ENCODE peak calls at places on chromosomes 6 and 20, in six cellular contexts. L is H1, U is K562, M is HepG2, D is GM12878, W is GM23338. Q is an unnamed sample.

GRCh38 chr20:17469631-17470030 is 61.5 kb downstream of the BFSP1 start:
- DNase-seq in M (no peak), W (no peak), L (no peak), D (no peak), U (no peak), Q (no peak)

GRCh38 chr6:130223508-130223907 is 757 bp upstream of the SAMD3 start:
- DNase-seq in U (no peak), L (no peak), D (peak; percentile 65), M (no peak), W (peak; percentile 18), Q (no peak)

GRCh38 chr20:56875052-56875663 is 246.1 kb downstream of the TFAP2C start:
- DNase-seq in U (no peak), W (no peak), L (no peak), D (no peak), M (no peak), Q (peak; percentile 30)

GRCh38 chr20:64139200-64140081 is 24.8 kb upstream of the MYT1 start:
- DNase-seq in L (no peak), M (no peak), D (no peak), U (no peak), W (no peak), Q (peak; percentile 10)

GRCh38 chr20:8094415-8094818 is 37.6 kb upstream of the PLCB1 start:
- DNase-seq in W (no peak), M (no peak), L (no peak), D (no peak), U (no peak), Q (no peak)

GRCh38 chr6:134446228-134446848 is 128.4 kb upstream of the SGK1 start:
- DNase-seq in L (no peak), D (no peak), U (no peak), M (no peak), W (no peak), Q (no peak)

GRCh38 chr20:20014659-20015058 is 2.5 kb upstream of the NAA20 start:
- DNase-seq in W (peak; percentile 37), L (no peak), U (no peak), D (no peak), M (no peak), Q (no peak)

GRCh38 chr20:63151554-63152321 is 64.2 kb downstream of the YTHDF1 start:
- DNase-seq in L (no peak), U (no peak), M (no peak), D (no peak), W (no peak), Q (no peak)

GRCh38 chr6:21908117-21908848 is 314.7 kb downstream of the SOX4 start:
- DNase-seq in M (no peak), D (no peak), W (peak; percentile 77), L (no peak), U (no peak), Q (no peak)

GRCh38 chr20:60063739-60064138 is 105.5 kb downstream of the CDH26 start:
- DNase-seq in D (no peak), M (no peak), W (no peak), U (no peak), L (no peak), Q (no peak)
- TF ChIP-seq CREB1 in D (no peak), M (no peak), W (no peak), U (no peak), L (no peak), Q (no peak)

GRCh38 chr20:3244613-3245012 is 5.6 kb upstream of the SLC4A11 start:
- DNase-seq in U (no peak), D (no peak), M (no peak), W (no peak), L (no peak), Q (no peak)
- TF ChIP-seq CREB1 in U (no peak), D (no peak), M (no peak), W (no peak), L (no peak), Q (no peak)

DNA sequence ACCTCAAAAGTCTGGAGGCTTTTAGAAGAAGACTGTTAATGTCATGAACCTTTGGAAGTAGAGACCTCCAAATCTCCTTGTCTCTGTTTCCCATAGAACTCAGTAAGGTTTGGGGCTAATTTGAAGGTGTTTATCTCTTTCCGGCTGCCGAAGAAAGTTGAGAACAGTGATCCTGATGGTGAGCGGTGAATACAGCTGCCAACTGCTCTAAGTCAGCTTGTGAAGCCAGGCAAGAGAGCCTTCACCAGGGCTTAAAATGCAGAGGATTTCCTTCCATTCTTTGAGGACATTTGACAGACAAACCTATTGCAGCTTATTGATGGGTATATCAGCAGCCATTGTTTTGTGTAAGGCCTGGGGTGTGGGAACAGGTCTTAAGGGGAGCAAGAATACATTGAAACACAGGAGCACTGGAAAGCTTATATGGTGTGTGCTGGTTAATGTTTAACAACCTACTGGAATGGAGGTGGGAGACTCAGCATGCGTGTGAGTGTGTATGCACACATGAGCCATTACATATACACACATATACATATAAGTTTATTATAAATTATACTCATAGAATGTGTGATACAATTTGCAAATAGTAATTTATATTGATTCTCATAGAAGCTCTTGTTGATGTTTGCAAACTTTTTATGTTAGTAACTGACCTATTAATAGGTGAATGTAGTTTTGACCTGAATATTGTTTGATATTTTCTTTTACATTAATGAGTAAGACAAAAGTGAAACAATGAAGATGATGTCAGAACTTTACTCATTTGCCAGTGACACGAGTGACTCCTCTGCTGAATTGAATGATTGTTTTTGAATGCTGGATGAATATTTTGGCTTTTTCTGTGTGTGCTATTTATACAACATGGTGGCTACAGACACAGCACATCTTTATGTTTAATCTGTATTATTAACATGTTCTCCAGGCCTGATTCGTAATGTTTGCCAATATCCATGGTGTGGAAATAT is 18.1 kb downstream of the PLEKHG1 start:
- DNase-seq in U (no peak), L (no peak), M (no peak), W (no peak), D (no peak), Q (no peak)
- TF ChIP-seq CREB1 in U (no peak), L (no peak), M (no peak), W (no peak), D (no peak), Q (no peak)

DNA sequence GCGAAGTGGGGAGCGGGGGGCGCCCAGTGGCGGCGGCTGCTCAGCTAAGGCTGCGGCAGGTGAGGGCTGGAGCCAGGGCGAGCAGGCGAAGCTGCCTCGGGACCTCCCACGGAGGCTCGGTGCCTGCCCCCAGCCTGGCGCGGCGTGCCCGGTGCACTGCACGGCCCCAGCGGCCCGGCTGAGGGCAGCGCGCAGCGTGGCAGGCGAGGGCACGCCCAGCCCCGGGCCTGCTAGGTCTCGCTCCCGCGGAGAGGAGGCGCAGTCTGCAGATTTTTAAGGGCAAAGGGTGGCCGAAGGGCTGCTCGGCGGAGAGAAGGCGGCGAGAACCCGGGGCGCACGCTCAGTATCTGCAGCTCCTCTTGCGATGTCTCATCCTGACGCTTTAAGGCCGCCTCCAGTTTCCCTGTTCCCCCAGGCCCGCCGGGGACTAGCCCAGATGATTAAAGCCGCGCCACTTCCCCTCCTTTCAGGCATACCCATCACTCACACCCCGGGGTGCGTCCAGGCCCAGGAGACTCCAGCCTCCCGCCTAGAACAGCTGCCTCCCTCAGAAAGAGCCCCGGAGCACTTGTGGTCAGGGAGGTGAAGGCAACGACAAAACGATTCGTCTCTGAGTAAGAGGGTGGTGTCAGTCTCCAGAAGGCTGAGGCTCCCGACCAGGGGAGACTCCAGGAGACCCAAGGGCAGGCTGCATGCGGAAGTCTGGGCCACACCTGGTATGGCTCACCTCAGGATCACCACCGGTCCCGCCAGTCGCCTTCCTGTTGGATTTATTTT is at the start of gene FERMT1:
- DNase-seq in D (no peak), M (peak; percentile 84), W (peak; percentile 78), L (peak; percentile 61), U (no peak), Q (peak; percentile 71)
- TF ChIP-seq CREB1 in D (no peak), M (no peak), W (no peak), L (no peak), U (no peak), Q (no peak)

DNA sequence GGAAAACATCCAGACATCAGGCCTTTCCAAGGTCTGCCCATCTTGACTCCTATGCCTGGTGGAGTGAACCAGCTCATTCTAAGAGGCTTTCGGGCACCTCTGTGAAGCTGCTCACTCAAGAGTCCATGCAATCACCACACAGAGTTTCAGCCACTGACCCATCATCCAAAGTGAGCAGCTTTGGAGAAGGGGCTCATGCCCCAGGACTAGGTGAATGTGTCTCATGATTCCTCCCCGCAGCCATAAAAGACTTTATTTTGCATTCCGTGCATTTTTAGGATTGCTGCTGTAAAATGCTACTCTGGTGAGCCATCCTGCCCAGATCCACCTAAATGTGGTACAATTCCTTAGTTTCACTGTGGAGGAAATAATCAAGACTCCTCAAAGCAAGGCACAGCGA is 44.5 kb upstream of the EZR start:
- DNase-seq in D (no peak), M (no peak), U (no peak), L (no peak), W (no peak), Q (no peak)
- TF ChIP-seq CREB1 in D (no peak), M (no peak), U (no peak), L (no peak), W (no peak), Q (no peak)

GRCh38 chr6:97819680-97820079 is 536.7 kb upstream of the MMS22L start:
- DNase-seq in D (no peak), W (peak; percentile 32), M (no peak), U (no peak), L (no peak), Q (no peak)

DNA sequence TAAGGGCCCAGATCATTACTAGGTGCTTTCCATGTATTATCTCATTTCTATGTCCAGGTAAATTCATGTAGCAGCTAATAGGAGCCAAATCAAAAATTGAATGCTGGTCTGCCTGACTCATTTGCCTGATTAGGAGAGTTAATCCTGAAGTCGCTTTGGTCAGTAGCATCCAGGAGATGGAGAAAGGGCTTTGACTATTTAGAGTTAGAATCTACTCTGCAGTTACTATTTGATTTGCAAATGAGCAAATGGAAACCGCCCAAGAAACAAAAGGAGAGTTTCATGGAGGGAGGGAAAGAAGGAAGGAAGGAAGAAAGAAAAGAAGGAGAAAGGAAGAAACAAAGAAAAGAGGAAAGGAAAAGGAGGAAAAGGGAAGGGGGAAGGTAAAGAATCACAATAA is 539.6 kb upstream of the MMS22L start:
- DNase-seq in D (no peak), W (no peak), U (no peak), M (no peak), L (no peak), Q (no peak)
- TF ChIP-seq CREB1 in D (no peak), W (no peak), U (no peak), M (no peak), L (no peak), Q (no peak)

GRCh38 chr6:55882731-55883595 is 7.6 kb upstream of the BMP5 start:
- DNase-seq in U (no peak), D (no peak), M (no peak), W (no peak), L (no peak), Q (no peak)
- TF ChIP-seq CREB1 in U (no peak), D (no peak), M (no peak), W (no peak), L (no peak), Q (no peak)